ENCODE peak calls at places on chromosomes 11 and 22, in four cellular contexts. O is HFF-Myc, M is mammary epithelial cell, K is OCI-LY7. W is an unnamed sample.
A peak's percentile ranks its signal among the peaks of the same experiment; 100 is the strongest.

GRCh38 chr11:73296501-73297230 is 11.4 kb upstream of the ARHGEF17 start:
- DNase-seq in O (no peak), M (no peak), K (no peak), W (no peak)

GRCh38 chr11:134554861-134555260 is 142.8 kb upstream of the B3GAT1 start:
- DNase-seq in O (no peak), M (no peak), K (no peak), W (no peak)

GRCh38 chr11:75352417-75353206 is 1.2 kb upstream of the ARRB1 start:
- DNase-seq in O (no peak), M (no peak), K (no peak), W (no peak)

GRCh38 chr11:72411623-72412532 is 22.5 kb downstream of the CLPB start:
- DNase-seq in O (no peak), M (no peak), K (peak; percentile 66), W (no peak)

GRCh38 chr11:13104619-13105236 is 95.6 kb downstream of the RASSF10 start:
- DNase-seq in O (no peak), M (no peak), K (no peak), W (no peak)

GRCh38 chr11:57568330-57568766 is 876 bp upstream of the UBE2L6 start:
- DNase-seq in O (peak; percentile 63), M (peak; percentile 68), K (no peak), W (peak; percentile 26)

GRCh38 chr11:69674267-69674885 is 777 bp downstream of the LTO1 start:
- DNase-seq in O (no peak), M (peak; percentile 70), K (peak; percentile 12), W (peak; percentile 49)

GRCh38 chr11:92703431-92703830 is 266.0 kb upstream of the MTNR1B start:
- DNase-seq in O (no peak), M (peak; percentile 49), K (no peak), W (peak; percentile 43)

GRCh38 chr11:122900803-122901202 is 18.2 kb downstream of the JHY start:
- DNase-seq in O (no peak), M (no peak), K (no peak), W (no peak)

GRCh38 chr22:50694766-50695420 is 22.3 kb downstream of the SHANK3 start:
- DNase-seq in O (no peak), M (no peak), K (no peak), W (no peak)

GRCh38 chr11:133969072-133969471 is 12.3 kb upstream of the IGSF9B start:
- DNase-seq in O (no peak), M (no peak), K (no peak), W (no peak)

GRCh38 chr11:18936002-18936673 is 3.1 kb downstream of the MRGPRX1 start:
- DNase-seq in O (no peak), M (no peak), K (no peak), W (no peak)

GRCh38 chr22:39292561-39293074 is 26.8 kb downstream of the RPL3 start:
- DNase-seq in O (peak; percentile 64), M (peak; percentile 96), K (no peak), W (peak; percentile 87)

GRCh38 chr22:38760477-38761201 is 4.8 kb upstream of the SUN2 start:
- DNase-seq in O (no peak), M (no peak), K (peak; percentile 21), W (no peak)

GRCh38 chr11:16604784-16605439 is 133.5 kb upstream of the C11orf58 start:
- DNase-seq in O (no peak), M (peak; percentile 66), K (no peak), W (no peak)

GRCh38 chr11:1930448-1930802 is 10.9 kb downstream of the TNNT3 start:
- DNase-seq in O (no peak), M (no peak), K (no peak), W (no peak)

GRCh38 chr11:2932850-2933251 is 3.6 kb upstream of the PHLDA2 start:
- DNase-seq in O (no peak), M (peak; percentile 87), K (no peak), W (no peak)

GRCh38 chr11:83292709-83293435 is 6.7 kb upstream of the CCDC90B start:
- DNase-seq in O (peak; percentile 50), M (peak; percentile 50), K (peak; percentile 75), W (peak; percentile 24)

GRCh38 chr11:122666743-122667142 is 11.2 kb downstream of the UBASH3B start:
- DNase-seq in O (no peak), M (no peak), K (no peak), W (no peak)

GRCh38 chr11:11400635-11401232 is 47.7 kb upstream of the CSNK2A3 start:
- DNase-seq in O (no peak), M (no peak), K (peak; percentile 11), W (no peak)

GRCh38 chr11:65013692-65014145 is 241 bp upstream of the ARL2 start:
- DNase-seq in O (peak; percentile 56), M (peak; percentile 74), K (peak; percentile 98), W (peak; percentile 61)

GRCh38 chr11:95920460-95921105 is 3.3 kb downstream of the MTMR2 start:
- DNase-seq in O (no peak), M (no peak), K (no peak), W (no peak)

GRCh38 chr11:114684636-114685035 is 6.3 kb downstream of the NXPE2 start:
- DNase-seq in O (no peak), M (no peak), K (no peak), W (no peak)